ENCODE peak calls at places on chromosomes 12 and 14, in eight cellular contexts. T is T-helper 17 cell; H is stimulated activated naive CD8-positive, alpha-beta T cell treated with anti-CD3 and anti-CD28 coated beads, Interleukin-15, Interleukin-2, amounts not matched to agents 100 U/mL and 50 U/mL, for 24 hours; F is right cardiac atrium; U is psoas muscle; Z is left cardiac atrium; G is thoracic aorta; W is Right ventricle myocardium inferior. O is an unnamed sample.

GRCh38 chr12:106831699-106832098 is 57.2 kb downstream of the RIC8B start:
- ATAC-seq in T (no peak), H (no peak), F (no peak), U (no peak), Z (no peak), G (no peak), W (no peak), O (no peak)

GRCh38 chr14:61537567-61538463 is 157.5 kb upstream of the HIF1A start:
- ATAC-seq in T (peak; percentile 44), H (peak; percentile 56), F (no peak), U (peak; percentile 85), Z (peak; percentile 61), G (no peak), W (peak; percentile 68), O (peak; percentile 97)

GRCh38 chr12:77047341-77048202 is 17.8 kb downstream of the E2F7 start:
- ATAC-seq in T (no peak), H (no peak), F (no peak), U (no peak), Z (no peak), G (no peak), W (no peak), O (no peak)

GRCh38 chr14:60168841-60169240 is 3.6 kb upstream of the DHRS7 start:
- ATAC-seq in T (no peak), H (no peak), F (no peak), U (no peak), Z (no peak), G (no peak), W (no peak), O (no peak)

GRCh38 chr14:59425322-59425945 is 39.7 kb downstream of the GPR135 start:
- ATAC-seq in T (no peak), H (no peak), F (peak; percentile 56), U (peak; percentile 32), Z (peak; percentile 69), G (no peak), W (peak; percentile 58), O (peak; percentile 22)

GRCh38 chr12:92340441-92341332 is 195.0 kb upstream of the BTG1 start:
- ATAC-seq in T (peak; percentile 54), H (peak; percentile 66), F (no peak), U (no peak), Z (peak; percentile 23), G (no peak), W (no peak), O (peak; percentile 22)

GRCh38 chr14:96881713-96882112 is 84.5 kb downstream of the VRK1 start:
- ATAC-seq in T (no peak), H (no peak), F (no peak), U (no peak), Z (no peak), G (no peak), W (no peak), O (no peak)

GRCh38 chr14:36217027-36217426 is 40.5 kb upstream of the PTCSC3 start:
- ATAC-seq in T (no peak), H (no peak), F (no peak), U (no peak), Z (no peak), G (no peak), W (no peak), O (no peak)

GRCh38 chr14:32434880-32435279 is 105.8 kb downstream of the AKAP6 start:
- ATAC-seq in T (no peak), H (no peak), F (no peak), U (no peak), Z (no peak), G (no peak), W (no peak), O (no peak)

GRCh38 chr14:90797919-90798318 is 18.3 kb downstream of the TTC7B start:
- ATAC-seq in T (no peak), H (no peak), F (no peak), U (peak; percentile 52), Z (no peak), G (no peak), W (no peak), O (peak; percentile 97)

GRCh38 chr12:19916982-19917381 is 451.4 kb upstream of the PDE3A start:
- ATAC-seq in T (no peak), H (no peak), F (peak; percentile 31), U (no peak), Z (no peak), G (no peak), W (no peak), O (no peak)

O was measured in esophagus mucosa.